ENCODE peak calls at places on chromosome 18, in seven cellular contexts. One of them, this sample, is unnamed.

GRCh38 chr18:68147728-68148127 is 567.2 kb downstream of the TMX3 start:
- DNase-seq in CD8-positive, alpha-beta T cell: no peak
- DNase-seq in IMR-90: peak
- DNase-seq in GM06990: no peak
- DNase-seq in left ventricle myocardium inferior: no peak
- DNase-seq in adrenal gland: no peak
- DNase-seq in fibroblast of the aortic adventitia: peak
- DNase-seq in this sample: no peak

GRCh38 chr18:52409732-52410131 is 69.7 kb downstream of the DCC start:
- DNase-seq in CD8-positive, alpha-beta T cell: no peak
- DNase-seq in IMR-90: no peak
- DNase-seq in GM06990: peak
- DNase-seq in left ventricle myocardium inferior: no peak
- DNase-seq in adrenal gland: no peak
- DNase-seq in fibroblast of the aortic adventitia: no peak
- DNase-seq in this sample: peak

GRCh38 chr18:13218376-13219011 is at the start of gene LDLRAD4:
- DNase-seq in CD8-positive, alpha-beta T cell: peak
- DNase-seq in IMR-90: no peak
- DNase-seq in GM06990: no peak
- DNase-seq in left ventricle myocardium inferior: peak
- DNase-seq in adrenal gland: peak
- DNase-seq in fibroblast of the aortic adventitia: no peak
- DNase-seq in this sample: peak

GRCh38 chr18:48402953-48403352 is 6.2 kb downstream of the ZBTB7C start:
- DNase-seq in CD8-positive, alpha-beta T cell: no peak
- DNase-seq in IMR-90: no peak
- DNase-seq in GM06990: no peak
- DNase-seq in left ventricle myocardium inferior: no peak
- DNase-seq in adrenal gland: peak
- DNase-seq in fibroblast of the aortic adventitia: peak
- DNase-seq in this sample: no peak

GRCh38 chr18:12309683-12310198 is 1.7 kb downstream of the TUBB6 start:
- DNase-seq in CD8-positive, alpha-beta T cell: no peak
- DNase-seq in IMR-90: no peak
- DNase-seq in GM06990: no peak
- DNase-seq in left ventricle myocardium inferior: no peak
- DNase-seq in adrenal gland: peak
- DNase-seq in fibroblast of the aortic adventitia: no peak
- DNase-seq in this sample: no peak

GRCh38 chr18:48800479-48800876 is 150.3 kb downstream of the SMAD7 start:
- DNase-seq in CD8-positive, alpha-beta T cell: no peak
- DNase-seq in IMR-90: no peak
- DNase-seq in GM06990: no peak
- DNase-seq in left ventricle myocardium inferior: peak
- DNase-seq in adrenal gland: peak
- DNase-seq in fibroblast of the aortic adventitia: no peak
- DNase-seq in this sample: no peak

GRCh38 chr18:29418136-29418535 is 1241.2 kb upstream of the CDH2 start:
- DNase-seq in CD8-positive, alpha-beta T cell: no peak
- DNase-seq in IMR-90: peak
- DNase-seq in GM06990: no peak
- DNase-seq in left ventricle myocardium inferior: no peak
- DNase-seq in adrenal gland: no peak
- DNase-seq in fibroblast of the aortic adventitia: peak
- DNase-seq in this sample: no peak

GRCh38 chr18:5534845-5535244 is 9.0 kb downstream of the EPB41L3 start:
- DNase-seq in CD8-positive, alpha-beta T cell: no peak
- DNase-seq in IMR-90: no peak
- DNase-seq in GM06990: no peak
- DNase-seq in left ventricle myocardium inferior: no peak
- DNase-seq in adrenal gland: no peak
- DNase-seq in fibroblast of the aortic adventitia: no peak
- DNase-seq in this sample: no peak

GRCh38 chr18:79904357-79905147 is 46.9 kb downstream of the SLC66A2 start:
- DNase-seq in CD8-positive, alpha-beta T cell: no peak
- DNase-seq in IMR-90: no peak
- DNase-seq in GM06990: no peak
- DNase-seq in left ventricle myocardium inferior: no peak
- DNase-seq in adrenal gland: peak
- DNase-seq in fibroblast of the aortic adventitia: no peak
- DNase-seq in this sample: no peak

GRCh38 chr18:5195656-5196055 is 1.4 kb downstream of the AKAIN1 start:
- DNase-seq in CD8-positive, alpha-beta T cell: no peak
- DNase-seq in IMR-90: no peak
- DNase-seq in GM06990: no peak
- DNase-seq in left ventricle myocardium inferior: no peak
- DNase-seq in adrenal gland: no peak
- DNase-seq in fibroblast of the aortic adventitia: no peak
- DNase-seq in this sample: no peak

GRCh38 chr18:44681039-44681595 is 429 bp downstream of the SETBP1 start:
- DNase-seq in CD8-positive, alpha-beta T cell: no peak
- DNase-seq in IMR-90: no peak
- DNase-seq in GM06990: peak
- DNase-seq in left ventricle myocardium inferior: no peak
- DNase-seq in adrenal gland: no peak
- DNase-seq in fibroblast of the aortic adventitia: no peak
- DNase-seq in this sample: peak

GRCh38 chr18:25351773-25352628 is at the start of gene ZNF521:
- DNase-seq in CD8-positive, alpha-beta T cell: peak
- DNase-seq in IMR-90: peak
- DNase-seq in GM06990: peak
- DNase-seq in left ventricle myocardium inferior: peak
- DNase-seq in adrenal gland: peak
- DNase-seq in fibroblast of the aortic adventitia: peak
- DNase-seq in this sample: peak

GRCh38 chr18:70936160-70936559 is 647.3 kb downstream of the SOCS6 start:
- DNase-seq in CD8-positive, alpha-beta T cell: no peak
- DNase-seq in IMR-90: no peak
- DNase-seq in GM06990: no peak
- DNase-seq in left ventricle myocardium inferior: no peak
- DNase-seq in adrenal gland: no peak
- DNase-seq in fibroblast of the aortic adventitia: no peak
- DNase-seq in this sample: no peak

GRCh38 chr18:62249478-62250097 is 62.5 kb downstream of the RELCH start:
- DNase-seq in CD8-positive, alpha-beta T cell: peak
- DNase-seq in IMR-90: peak
- DNase-seq in GM06990: peak
- DNase-seq in left ventricle myocardium inferior: peak
- DNase-seq in adrenal gland: peak
- DNase-seq in fibroblast of the aortic adventitia: peak
- DNase-seq in this sample: peak

GRCh38 chr18:46485675-46486200 is 171.3 kb downstream of the LOXHD1 start:
- DNase-seq in CD8-positive, alpha-beta T cell: no peak
- DNase-seq in IMR-90: no peak
- DNase-seq in GM06990: no peak
- DNase-seq in left ventricle myocardium inferior: no peak
- DNase-seq in adrenal gland: no peak
- DNase-seq in fibroblast of the aortic adventitia: no peak
- DNase-seq in this sample: no peak

GRCh38 chr18:79609841-79610281 is 69.7 kb upstream of the CTDP1 start:
- DNase-seq in CD8-positive, alpha-beta T cell: no peak
- DNase-seq in IMR-90: no peak
- DNase-seq in GM06990: no peak
- DNase-seq in left ventricle myocardium inferior: no peak
- DNase-seq in adrenal gland: no peak
- DNase-seq in fibroblast of the aortic adventitia: no peak
- DNase-seq in this sample: no peak

GRCh38 chr18:7116001-7116831 is 1.4 kb downstream of the LAMA1 start:
- DNase-seq in CD8-positive, alpha-beta T cell: no peak
- DNase-seq in IMR-90: peak
- DNase-seq in GM06990: no peak
- DNase-seq in left ventricle myocardium inferior: no peak
- DNase-seq in adrenal gland: no peak
- DNase-seq in fibroblast of the aortic adventitia: peak
- DNase-seq in this sample: no peak

GRCh38 chr18:78549971-78550370 is 429.6 kb upstream of the SALL3 start:
- DNase-seq in CD8-positive, alpha-beta T cell: no peak
- DNase-seq in IMR-90: no peak
- DNase-seq in GM06990: no peak
- DNase-seq in left ventricle myocardium inferior: no peak
- DNase-seq in adrenal gland: no peak
- DNase-seq in fibroblast of the aortic adventitia: no peak
- DNase-seq in this sample: no peak

GRCh38 chr18:7646174-7646886 is 79.2 kb downstream of the PTPRM start:
- DNase-seq in CD8-positive, alpha-beta T cell: no peak
- DNase-seq in IMR-90: no peak
- DNase-seq in GM06990: no peak
- DNase-seq in left ventricle myocardium inferior: no peak
- DNase-seq in adrenal gland: no peak
- DNase-seq in fibroblast of the aortic adventitia: no peak
- DNase-seq in this sample: no peak

GRCh38 chr18:22488554-22488953 is 70.8 kb upstream of the CTAGE1 start:
- DNase-seq in CD8-positive, alpha-beta T cell: no peak
- DNase-seq in IMR-90: no peak
- DNase-seq in GM06990: no peak
- DNase-seq in left ventricle myocardium inferior: peak
- DNase-seq in adrenal gland: peak
- DNase-seq in fibroblast of the aortic adventitia: peak
- DNase-seq in this sample: no peak

GRCh38 chr18:54020346-54020745 is 204.1 kb downstream of the MBD2 start:
- DNase-seq in CD8-positive, alpha-beta T cell: no peak
- DNase-seq in IMR-90: no peak
- DNase-seq in GM06990: no peak
- DNase-seq in left ventricle myocardium inferior: no peak
- DNase-seq in adrenal gland: no peak
- DNase-seq in fibroblast of the aortic adventitia: peak
- DNase-seq in this sample: no peak

GRCh38 chr18:55988537-55988936 is 400.5 kb upstream of the TCF4 start:
- DNase-seq in CD8-positive, alpha-beta T cell: no peak
- DNase-seq in IMR-90: peak
- DNase-seq in GM06990: no peak
- DNase-seq in left ventricle myocardium inferior: no peak
- DNase-seq in adrenal gland: no peak
- DNase-seq in fibroblast of the aortic adventitia: no peak
- DNase-seq in this sample: no peak

GRCh38 chr18:44632469-44633145 is 48.1 kb upstream of the SETBP1 start:
- DNase-seq in CD8-positive, alpha-beta T cell: no peak
- DNase-seq in IMR-90: no peak
- DNase-seq in GM06990: no peak
- DNase-seq in left ventricle myocardium inferior: no peak
- DNase-seq in adrenal gland: no peak
- DNase-seq in fibroblast of the aortic adventitia: no peak
- DNase-seq in this sample: no peak

GRCh38 chr18:80259610-80260009 is 12.3 kb upstream of the PARD6G start:
- DNase-seq in CD8-positive, alpha-beta T cell: no peak
- DNase-seq in IMR-90: no peak
- DNase-seq in GM06990: no peak
- DNase-seq in left ventricle myocardium inferior: no peak
- DNase-seq in adrenal gland: no peak
- DNase-seq in fibroblast of the aortic adventitia: no peak
- DNase-seq in this sample: no peak

GRCh38 chr18:13180614-13181375 is 37.8 kb upstream of the LDLRAD4 start:
- DNase-seq in CD8-positive, alpha-beta T cell: no peak
- DNase-seq in IMR-90: no peak
- DNase-seq in GM06990: no peak
- DNase-seq in left ventricle myocardium inferior: no peak
- DNase-seq in adrenal gland: no peak
- DNase-seq in fibroblast of the aortic adventitia: no peak
- DNase-seq in this sample: no peak

DNA sequence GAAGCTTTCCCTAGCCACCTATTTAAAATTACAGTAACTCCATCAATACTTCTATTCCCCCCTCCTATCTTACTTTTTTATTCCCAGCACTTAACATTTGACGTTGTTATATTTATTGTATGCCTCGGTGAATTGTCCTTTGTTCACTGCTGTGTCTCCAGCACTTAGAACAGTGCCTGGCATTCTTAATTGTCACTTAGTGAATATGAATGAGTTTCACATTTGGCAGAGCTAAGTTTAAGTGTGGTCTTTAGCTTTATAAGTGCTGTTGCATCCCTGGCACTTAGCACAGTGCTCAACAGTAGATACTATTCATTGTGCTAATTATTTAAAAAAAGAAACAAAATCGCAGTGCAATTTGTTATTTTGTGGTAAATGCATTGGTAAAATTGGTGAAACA is 1.7 kb downstream of the RMP24 start:
- DNase-seq in CD8-positive, alpha-beta T cell: no peak
- DNase-seq in IMR-90: no peak
- DNase-seq in GM06990: no peak
- DNase-seq in left ventricle myocardium inferior: no peak
- DNase-seq in adrenal gland: no peak
- DNase-seq in fibroblast of the aortic adventitia: no peak
- DNase-seq in this sample: no peak
- TF ChIP-seq CTCF in CD8-positive, alpha-beta T cell: no peak
- TF ChIP-seq CTCF in IMR-90: no peak
- TF ChIP-seq CTCF in GM06990: no peak
- TF ChIP-seq CTCF in left ventricle myocardium inferior: no peak
- TF ChIP-seq CTCF in adrenal gland: no peak
- TF ChIP-seq CTCF in fibroblast of the aortic adventitia: no peak
- TF ChIP-seq CTCF in this sample: no peak

DNA sequence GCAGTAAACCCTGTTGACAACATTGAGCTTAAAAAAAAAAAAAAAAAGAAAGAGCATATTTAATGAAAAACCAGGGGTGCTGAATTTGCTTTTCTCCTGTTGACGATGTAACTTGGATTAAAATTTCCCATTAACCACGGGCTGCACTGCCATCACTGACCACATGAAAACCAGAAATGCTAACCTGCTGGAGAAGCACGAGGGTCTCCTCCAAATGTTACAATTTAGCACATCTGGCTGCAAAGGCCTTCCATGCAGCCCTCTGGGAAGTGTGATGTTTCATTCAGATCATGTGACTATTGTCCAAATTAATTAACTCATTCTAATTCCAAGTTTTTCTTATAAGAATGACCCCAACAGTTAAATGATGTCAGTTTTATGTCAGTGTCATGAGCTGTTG is 26.9 kb upstream of the SERPINB12 start:
- DNase-seq in CD8-positive, alpha-beta T cell: no peak
- DNase-seq in IMR-90: no peak
- DNase-seq in GM06990: no peak
- DNase-seq in left ventricle myocardium inferior: no peak
- DNase-seq in adrenal gland: no peak
- DNase-seq in fibroblast of the aortic adventitia: no peak
- DNase-seq in this sample: no peak
- TF ChIP-seq CTCF in CD8-positive, alpha-beta T cell: no peak
- TF ChIP-seq CTCF in IMR-90: no peak
- TF ChIP-seq CTCF in GM06990: no peak
- TF ChIP-seq CTCF in left ventricle myocardium inferior: no peak
- TF ChIP-seq CTCF in adrenal gland: no peak
- TF ChIP-seq CTCF in fibroblast of the aortic adventitia: peak
- TF ChIP-seq CTCF in this sample: no peak

DNA sequence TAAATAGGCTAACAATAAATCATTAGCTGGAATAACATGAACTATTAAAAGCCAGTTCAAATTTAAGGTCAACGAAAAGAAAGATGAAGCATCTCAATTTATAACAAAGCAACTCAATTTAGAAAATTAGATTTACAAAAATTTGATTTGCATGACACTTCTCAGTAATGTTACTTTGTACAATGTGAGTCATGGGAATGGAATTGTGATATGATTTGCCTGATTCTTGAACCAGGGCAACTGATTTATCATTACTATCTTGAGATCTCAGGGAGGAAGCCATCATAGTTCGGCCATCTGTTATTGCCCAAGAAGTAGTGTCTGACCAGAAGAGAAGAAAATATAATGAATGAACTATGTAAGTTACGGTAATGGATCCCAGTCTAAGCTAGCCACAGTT is 193.1 kb downstream of the RIT2 start:
- DNase-seq in CD8-positive, alpha-beta T cell: no peak
- DNase-seq in IMR-90: no peak
- DNase-seq in GM06990: no peak
- DNase-seq in left ventricle myocardium inferior: no peak
- DNase-seq in adrenal gland: no peak
- DNase-seq in fibroblast of the aortic adventitia: no peak
- DNase-seq in this sample: no peak
- TF ChIP-seq CTCF in CD8-positive, alpha-beta T cell: no peak
- TF ChIP-seq CTCF in IMR-90: no peak
- TF ChIP-seq CTCF in GM06990: no peak
- TF ChIP-seq CTCF in left ventricle myocardium inferior: no peak
- TF ChIP-seq CTCF in adrenal gland: no peak
- TF ChIP-seq CTCF in fibroblast of the aortic adventitia: no peak
- TF ChIP-seq CTCF in this sample: no peak

GRCh38 chr18:77098033-77098432 is 34.5 kb downstream of the MBP start:
- DNase-seq in CD8-positive, alpha-beta T cell: no peak
- DNase-seq in IMR-90: peak
- DNase-seq in GM06990: no peak
- DNase-seq in left ventricle myocardium inferior: no peak
- DNase-seq in adrenal gland: no peak
- DNase-seq in fibroblast of the aortic adventitia: peak
- DNase-seq in this sample: no peak
- TF ChIP-seq CTCF in CD8-positive, alpha-beta T cell: no peak
- TF ChIP-seq CTCF in IMR-90: no peak
- TF ChIP-seq CTCF in GM06990: no peak
- TF ChIP-seq CTCF in left ventricle myocardium inferior: no peak
- TF ChIP-seq CTCF in adrenal gland: no peak
- TF ChIP-seq CTCF in fibroblast of the aortic adventitia: no peak
- TF ChIP-seq CTCF in this sample: no peak